ENCODE peak calls at places on chromosomes 4 and X, in eight cellular contexts. One of them, this sample, is unnamed. For H3K9me3, the result is how much of the 10 kb centered on the place peaks cover.

GRCh38 chr4:84494518-84494917 is 4.6 kb downstream of the NKX6-1 start:
- DNase-seq in breast epithelium: no peak
- DNase-seq in body of pancreas: no peak
- DNase-seq in HepG2: no peak
- DNase-seq in A549: no peak
- DNase-seq in upper lobe of left lung: no peak
- DNase-seq in tibial nerve: no peak
- DNase-seq in prostate gland: no peak
- DNase-seq in this sample: no peak

GRCh38 chr4:188021548-188022249 is 26.1 kb downstream of the ZFP42 start:
- DNase-seq in breast epithelium: no peak
- DNase-seq in body of pancreas: no peak
- DNase-seq in HepG2: no peak
- DNase-seq in A549: peak
- DNase-seq in upper lobe of left lung: no peak
- DNase-seq in tibial nerve: no peak
- DNase-seq in prostate gland: no peak
- DNase-seq in this sample: no peak

GRCh38 chr4:153465583-153465921 is 608 bp upstream of the TMEM131L start:
- DNase-seq in breast epithelium: no peak
- DNase-seq in body of pancreas: peak
- DNase-seq in HepG2: peak
- DNase-seq in A549: peak
- DNase-seq in upper lobe of left lung: peak
- DNase-seq in tibial nerve: no peak
- DNase-seq in prostate gland: peak
- DNase-seq in this sample: peak

GRCh38 chr4:157127571-157127970 is 51.6 kb downstream of the GLRB start:
- DNase-seq in breast epithelium: no peak
- DNase-seq in body of pancreas: no peak
- DNase-seq in HepG2: no peak
- DNase-seq in A549: no peak
- DNase-seq in upper lobe of left lung: no peak
- DNase-seq in tibial nerve: no peak
- DNase-seq in prostate gland: no peak
- DNase-seq in this sample: no peak

GRCh38 chr4:2353222-2354107 is 65.0 kb downstream of the ZFYVE28 start:
- DNase-seq in breast epithelium: peak
- DNase-seq in body of pancreas: no peak
- DNase-seq in HepG2: no peak
- DNase-seq in A549: no peak
- DNase-seq in upper lobe of left lung: peak
- DNase-seq in tibial nerve: no peak
- DNase-seq in prostate gland: no peak
- DNase-seq in this sample: peak

GRCh38 chrX:46912098-46912672 is at the start of gene JADE3:
- DNase-seq in breast epithelium: peak
- DNase-seq in body of pancreas: peak
- DNase-seq in HepG2: peak
- DNase-seq in A549: peak
- DNase-seq in upper lobe of left lung: peak
- DNase-seq in tibial nerve: peak
- DNase-seq in prostate gland: peak
- DNase-seq in this sample: peak

GRCh38 chr4:166091914-166092510 is 219.0 kb downstream of the TLL1 start:
- DNase-seq in breast epithelium: no peak
- DNase-seq in body of pancreas: no peak
- DNase-seq in HepG2: peak
- DNase-seq in A549: peak
- DNase-seq in upper lobe of left lung: no peak
- DNase-seq in tibial nerve: no peak
- DNase-seq in prostate gland: peak
- DNase-seq in this sample: no peak

GRCh38 chr4:38235338-38235737 is 275.1 kb downstream of the PTTG2 start:
- DNase-seq in breast epithelium: no peak
- DNase-seq in body of pancreas: no peak
- DNase-seq in HepG2: no peak
- DNase-seq in A549: no peak
- DNase-seq in upper lobe of left lung: no peak
- DNase-seq in tibial nerve: no peak
- DNase-seq in prostate gland: no peak
- DNase-seq in this sample: no peak

GRCh38 chr4:14842964-14843630 is 159.2 kb upstream of the CPEB2 start:
- DNase-seq in breast epithelium: no peak
- DNase-seq in body of pancreas: no peak
- DNase-seq in HepG2: no peak
- DNase-seq in A549: no peak
- DNase-seq in upper lobe of left lung: no peak
- DNase-seq in tibial nerve: no peak
- DNase-seq in prostate gland: no peak
- DNase-seq in this sample: no peak

GRCh38 chr4:53593765-53594164 is 2.5 kb upstream of the LNX1 start:
- DNase-seq in breast epithelium: no peak
- DNase-seq in body of pancreas: no peak
- DNase-seq in HepG2: no peak
- DNase-seq in A549: no peak
- DNase-seq in upper lobe of left lung: no peak
- DNase-seq in tibial nerve: no peak
- DNase-seq in prostate gland: no peak
- DNase-seq in this sample: no peak

GRCh38 chrX:118325453-118325852 is 20.5 kb upstream of the WDR44 start:
- DNase-seq in breast epithelium: no peak
- DNase-seq in body of pancreas: no peak
- DNase-seq in HepG2: no peak
- DNase-seq in A549: peak
- DNase-seq in upper lobe of left lung: no peak
- DNase-seq in tibial nerve: no peak
- DNase-seq in prostate gland: no peak
- DNase-seq in this sample: no peak

GRCh38 chr4:74293558-74293957 is 14.7 kb upstream of the EPGN start:
- DNase-seq in breast epithelium: no peak
- DNase-seq in body of pancreas: no peak
- DNase-seq in HepG2: no peak
- DNase-seq in A549: no peak
- DNase-seq in upper lobe of left lung: peak
- DNase-seq in tibial nerve: no peak
- DNase-seq in prostate gland: no peak
- DNase-seq in this sample: no peak

GRCh38 chr4:185213829-185214228 is 4.4 kb downstream of the SNX25 start:
- DNase-seq in breast epithelium: no peak
- DNase-seq in body of pancreas: no peak
- DNase-seq in HepG2: no peak
- DNase-seq in A549: no peak
- DNase-seq in upper lobe of left lung: no peak
- DNase-seq in tibial nerve: no peak
- DNase-seq in prostate gland: no peak
- DNase-seq in this sample: no peak

GRCh38 chr4:102564399-102564921 is 63.3 kb downstream of the NFKB1 start:
- DNase-seq in breast epithelium: no peak
- DNase-seq in body of pancreas: no peak
- DNase-seq in HepG2: no peak
- DNase-seq in A549: no peak
- DNase-seq in upper lobe of left lung: peak
- DNase-seq in tibial nerve: no peak
- DNase-seq in prostate gland: no peak
- DNase-seq in this sample: no peak

GRCh38 chrX:151030845-151031244 is 47.7 kb downstream of the HMGB3 start:
- DNase-seq in breast epithelium: no peak
- DNase-seq in body of pancreas: no peak
- DNase-seq in HepG2: no peak
- DNase-seq in A549: no peak
- DNase-seq in upper lobe of left lung: no peak
- DNase-seq in tibial nerve: no peak
- DNase-seq in prostate gland: no peak
- DNase-seq in this sample: no peak

GRCh38 chrX:130028196-130028595 is 45.8 kb downstream of the BCORL1 start:
- DNase-seq in breast epithelium: no peak
- DNase-seq in body of pancreas: peak
- DNase-seq in HepG2: no peak
- DNase-seq in A549: peak
- DNase-seq in upper lobe of left lung: peak
- DNase-seq in tibial nerve: peak
- DNase-seq in prostate gland: peak
- DNase-seq in this sample: peak

GRCh38 chr4:71571346-71571745 is 212.5 kb downstream of the GC start:
- DNase-seq in breast epithelium: no peak
- DNase-seq in body of pancreas: no peak
- DNase-seq in HepG2: no peak
- DNase-seq in A549: no peak
- DNase-seq in upper lobe of left lung: no peak
- DNase-seq in tibial nerve: no peak
- DNase-seq in prostate gland: no peak
- DNase-seq in this sample: no peak

DNA sequence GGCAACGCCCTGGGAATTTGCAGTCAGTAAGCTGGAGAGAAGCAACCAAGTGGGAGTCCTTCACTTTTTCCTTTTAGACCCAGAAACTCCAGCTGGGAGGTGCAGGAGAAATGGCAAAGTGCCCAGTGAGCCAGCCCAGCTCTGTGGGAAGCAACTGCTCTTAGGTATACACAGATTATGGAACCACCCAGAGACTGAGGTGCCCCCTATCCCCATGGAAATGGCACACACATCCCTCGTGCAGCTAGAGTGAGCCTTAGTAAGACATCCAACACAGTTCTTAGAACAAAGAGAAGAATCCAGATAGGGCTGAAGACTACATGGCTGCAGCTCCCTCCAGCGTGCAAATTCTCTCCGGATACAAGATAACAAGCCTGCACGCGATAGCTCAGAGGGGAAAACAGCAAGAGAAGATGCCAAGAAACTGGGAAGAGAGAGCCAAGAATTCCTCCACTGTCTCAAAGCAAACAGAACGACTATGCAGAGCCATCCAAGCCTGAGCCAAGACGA is 26.6 kb upstream of the IRAK1 start:
- DNase-seq in breast epithelium: no peak
- DNase-seq in body of pancreas: peak
- DNase-seq in HepG2: no peak
- DNase-seq in A549: peak
- DNase-seq in upper lobe of left lung: no peak
- DNase-seq in tibial nerve: peak
- DNase-seq in prostate gland: peak
- DNase-seq in this sample: no peak
- TF ChIP-seq POLR2A in breast epithelium: no peak
- TF ChIP-seq POLR2A in body of pancreas: no peak
- TF ChIP-seq POLR2A in HepG2: no peak
- TF ChIP-seq POLR2A in A549: no peak
- TF ChIP-seq POLR2A in upper lobe of left lung: no peak
- TF ChIP-seq POLR2A in tibial nerve: no peak
- TF ChIP-seq POLR2A in prostate gland: no peak
- TF ChIP-seq POLR2A in this sample: no peak

DNA sequence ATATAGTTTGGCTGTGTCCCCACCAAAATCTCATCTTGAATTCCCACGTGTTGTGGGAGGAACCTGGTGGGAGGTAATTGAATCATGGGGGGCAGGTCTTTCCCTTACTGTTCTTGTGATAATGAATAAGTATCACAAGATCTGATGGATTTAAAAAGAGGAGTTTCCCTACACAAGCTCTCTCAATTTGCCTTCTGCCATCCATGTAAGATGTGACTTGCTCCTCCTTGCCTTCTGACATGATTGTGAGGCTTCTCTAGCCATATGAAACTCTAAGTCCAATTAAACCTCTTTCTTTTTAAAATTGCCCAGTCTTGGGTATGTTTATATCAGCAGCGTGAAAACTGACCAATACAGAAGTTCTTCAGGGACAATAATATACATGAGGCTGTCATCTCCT is 425.1 kb downstream of the PABPC4L start:
- DNase-seq in breast epithelium: no peak
- DNase-seq in body of pancreas: no peak
- DNase-seq in HepG2: no peak
- DNase-seq in A549: no peak
- DNase-seq in upper lobe of left lung: no peak
- DNase-seq in tibial nerve: no peak
- DNase-seq in prostate gland: no peak
- DNase-seq in this sample: no peak
- H3K9me3 ChIP-seq in breast epithelium: under half
- H3K9me3 ChIP-seq in body of pancreas: under half
- H3K9me3 ChIP-seq in HepG2: under half
- H3K9me3 ChIP-seq in A549: under half
- H3K9me3 ChIP-seq in upper lobe of left lung: under half
- H3K9me3 ChIP-seq in tibial nerve: under half
- H3K9me3 ChIP-seq in prostate gland: under half
- H3K9me3 ChIP-seq in this sample: under half

GRCh38 chrX:115592997-115593734 is 32.2 kb downstream of the PLS3 start:
- DNase-seq in breast epithelium: no peak
- DNase-seq in body of pancreas: no peak
- DNase-seq in HepG2: no peak
- DNase-seq in A549: no peak
- DNase-seq in upper lobe of left lung: no peak
- DNase-seq in tibial nerve: no peak
- DNase-seq in prostate gland: peak
- DNase-seq in this sample: no peak
- TF ChIP-seq POLR2A in breast epithelium: no peak
- TF ChIP-seq POLR2A in body of pancreas: no peak
- TF ChIP-seq POLR2A in HepG2: no peak
- TF ChIP-seq POLR2A in A549: no peak
- TF ChIP-seq POLR2A in upper lobe of left lung: no peak
- TF ChIP-seq POLR2A in tibial nerve: no peak
- TF ChIP-seq POLR2A in prostate gland: no peak
- TF ChIP-seq POLR2A in this sample: no peak

GRCh38 chr4:107877361-107877760 is 52.6 kb downstream of the SGMS2 start:
- DNase-seq in breast epithelium: no peak
- DNase-seq in body of pancreas: no peak
- DNase-seq in HepG2: no peak
- DNase-seq in A549: no peak
- DNase-seq in upper lobe of left lung: no peak
- DNase-seq in tibial nerve: no peak
- DNase-seq in prostate gland: no peak
- DNase-seq in this sample: no peak
- H3K9me3 ChIP-seq in breast epithelium: under half
- H3K9me3 ChIP-seq in body of pancreas: under half
- H3K9me3 ChIP-seq in HepG2: under half
- H3K9me3 ChIP-seq in A549: under half
- H3K9me3 ChIP-seq in upper lobe of left lung: under half
- H3K9me3 ChIP-seq in tibial nerve: under half
- H3K9me3 ChIP-seq in prostate gland: under half
- H3K9me3 ChIP-seq in this sample: under half

GRCh38 chrX:103685396-103685795 is 1.1 kb downstream of the MORF4L2 start:
- DNase-seq in breast epithelium: no peak
- DNase-seq in body of pancreas: no peak
- DNase-seq in HepG2: no peak
- DNase-seq in A549: peak
- DNase-seq in upper lobe of left lung: no peak
- DNase-seq in tibial nerve: no peak
- DNase-seq in prostate gland: no peak
- DNase-seq in this sample: no peak

GRCh38 chrX:103686199-103687072 is at the start of gene MORF4L2:
- DNase-seq in breast epithelium: peak
- DNase-seq in body of pancreas: peak
- DNase-seq in HepG2: peak
- DNase-seq in A549: peak
- DNase-seq in upper lobe of left lung: peak
- DNase-seq in tibial nerve: peak
- DNase-seq in prostate gland: peak
- DNase-seq in this sample: peak

GRCh38 chrX:103688949-103689348 is 2.5 kb upstream of the MORF4L2 start:
- DNase-seq in breast epithelium: no peak
- DNase-seq in body of pancreas: no peak
- DNase-seq in HepG2: peak
- DNase-seq in A549: peak
- DNase-seq in upper lobe of left lung: no peak
- DNase-seq in tibial nerve: no peak
- DNase-seq in prostate gland: no peak
- DNase-seq in this sample: no peak

GRCh38 chrX:103687696-103688191 is 1.2 kb upstream of the MORF4L2 start:
- DNase-seq in breast epithelium: peak
- DNase-seq in body of pancreas: peak
- DNase-seq in HepG2: peak
- DNase-seq in A549: peak
- DNase-seq in upper lobe of left lung: peak
- DNase-seq in tibial nerve: peak
- DNase-seq in prostate gland: peak
- DNase-seq in this sample: no peak

GRCh38 chrX:103687073-103687695 is 685 bp upstream of the MORF4L2 start:
- DNase-seq in breast epithelium: peak
- DNase-seq in body of pancreas: peak
- DNase-seq in HepG2: no peak
- DNase-seq in A549: peak
- DNase-seq in upper lobe of left lung: peak
- DNase-seq in tibial nerve: peak
- DNase-seq in prostate gland: peak
- DNase-seq in this sample: peak
- TF ChIP-seq POLR2A in breast epithelium: peak
- TF ChIP-seq POLR2A in body of pancreas: peak
- TF ChIP-seq POLR2A in HepG2: peak
- TF ChIP-seq POLR2A in A549: peak
- TF ChIP-seq POLR2A in upper lobe of left lung: peak
- TF ChIP-seq POLR2A in tibial nerve: peak
- TF ChIP-seq POLR2A in prostate gland: peak
- TF ChIP-seq POLR2A in this sample: peak

This sample was measured in spleen.